ENCODE peak calls at places on chromosomes 6 and 20, in five cellular contexts. F, H, E, I and W are unnamed samples. For H4K20me1, the result is how much of the 10 kb centered on the place peaks cover.

GRCh38 chr6:134873500-134874388 is 76.2 kb downstream of the ALDH8A1 start:
- DNase-seq in F (no peak), I (no peak), H (no peak), E (no peak), W (no peak)

GRCh38 chr6:64439274-64439673 is 803.7 kb downstream of the PHF3 start:
- DNase-seq in I (no peak), H (no peak), E (no peak), F (no peak), W (no peak)

GRCh38 chr6:42547407-42548329 is 16.2 kb upstream of the UBR2 start:
- DNase-seq in F (peak), I (peak), E (peak), H (peak), W (peak)

GRCh38 chr20:45776931-45777330 is 14.8 kb downstream of the WFDC3 start:
- DNase-seq in E (no peak), F (no peak), H (no peak), I (no peak), W (no peak)

GRCh38 chr6:3748208-3748701 is 3.3 kb downstream of the PXDC1 start:
- DNase-seq in I (peak), F (peak), H (peak), E (peak), W (peak)

GRCh38 chr6:165846123-165846966 is 183.3 kb upstream of the PDE10A start:
- DNase-seq in F (no peak), E (no peak), H (peak), I (no peak), W (no peak)

GRCh38 chr6:122033564-122034181 is 365.8 kb upstream of the HSF2 start:
- DNase-seq in E (peak), H (peak), I (peak), F (peak), W (peak)

GRCh38 chr6:101393291-101394251 is at the start of gene GRIK2:
- DNase-seq in I (no peak), E (peak), H (peak), F (peak), W (no peak)

GRCh38 chr6:95543798-95544197 is 33.5 kb upstream of the MANEA start:
- DNase-seq in H (no peak), F (no peak), I (no peak), E (no peak), W (no peak)

GRCh38 chr20:63538204-63539091 is 1.3 kb upstream of the PTK6 start:
- DNase-seq in I (no peak), F (no peak), H (no peak), E (peak), W (no peak)

GRCh38 chr6:159106627-159107241 is 61.9 kb upstream of the TAGAP start:
- DNase-seq in F (peak), H (peak), E (peak), I (peak), W (peak)

GRCh38 chr20:49987868-49988690 is 5.3 kb downstream of the SNAI1 start:
- DNase-seq in H (peak), E (no peak), F (peak), I (no peak), W (peak)

GRCh38 chr20:49985617-49986016 is 2.8 kb downstream of the SNAI1 start:
- DNase-seq in E (no peak), I (no peak), F (no peak), H (no peak), W (peak)

GRCh38 chr20:49986049-49986448 is 3.3 kb downstream of the SNAI1 start:
- DNase-seq in I (no peak), H (peak), F (no peak), E (no peak), W (peak)

GRCh38 chr20:49985157-49985556 is 2.4 kb downstream of the SNAI1 start:
- DNase-seq in F (no peak), H (peak), E (no peak), I (no peak), W (no peak)

DNA sequence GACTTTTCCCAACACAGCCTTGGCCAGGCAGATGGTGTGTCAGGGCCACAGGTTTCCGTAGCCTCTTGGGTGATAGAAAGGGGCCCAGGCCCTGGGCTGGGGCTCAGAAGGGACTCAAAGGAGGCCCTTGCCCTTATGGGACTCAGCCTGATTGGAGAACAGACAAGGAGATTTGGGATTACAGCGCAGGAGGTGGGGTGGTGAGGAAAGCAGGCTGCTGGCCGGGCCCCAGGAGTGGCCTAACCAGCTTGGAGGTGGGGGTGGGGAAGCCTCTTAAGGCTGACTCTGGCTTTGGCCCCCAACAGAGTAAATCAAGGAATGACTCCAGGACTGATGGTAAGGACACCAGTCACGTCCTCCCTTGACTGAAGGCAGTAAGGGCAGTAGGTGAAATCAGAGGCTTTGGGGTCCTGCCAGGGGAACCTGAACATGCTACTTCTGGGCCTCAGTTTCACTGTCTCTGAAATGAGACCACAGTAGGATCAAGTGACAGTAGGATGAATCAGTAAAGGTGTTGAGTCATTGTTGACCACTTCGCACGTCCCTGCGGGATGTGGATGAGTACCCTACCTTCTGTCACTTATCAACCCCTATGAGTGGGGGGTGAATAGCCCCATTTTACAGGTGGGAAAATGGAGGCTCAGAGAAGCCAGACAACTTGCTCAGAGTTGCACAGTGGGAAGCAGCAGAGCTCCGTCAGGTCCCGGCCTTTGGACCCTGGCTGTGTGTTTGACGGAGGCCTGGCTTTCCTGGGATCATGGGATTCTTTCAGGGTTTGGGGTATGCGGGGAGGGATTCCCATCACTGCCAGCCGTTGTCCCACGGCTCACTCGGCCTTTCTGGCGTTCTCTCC is 4.5 kb downstream of the SNAI1 start:
- DNase-seq in I (no peak), E (no peak), H (peak), F (peak), W (peak)
- H3K4me3 ChIP-seq in I (no peak), E (no peak), H (peak), F (no peak), W (no peak)

GRCh38 chr20:39630215-39630614 is 668.1 kb downstream of the DHX35 start:
- DNase-seq in I (no peak), E (no peak), H (no peak), F (no peak), W (no peak)

GRCh38 chr20:39633689-39634088 is 671.5 kb downstream of the DHX35 start:
- DNase-seq in E (no peak), H (no peak), I (no peak), F (no peak), W (no peak)

GRCh38 chr20:39631557-39631956 is 669.4 kb downstream of the DHX35 start:
- DNase-seq in F (peak), H (peak), E (no peak), I (no peak), W (no peak)

GRCh38 chr20:39632757-39633156 is 670.6 kb downstream of the DHX35 start:
- DNase-seq in F (no peak), E (no peak), H (no peak), I (no peak), W (no peak)

GRCh38 chr20:39632176-39632575 is 670.0 kb downstream of the DHX35 start:
- DNase-seq in F (no peak), H (no peak), E (no peak), I (no peak), W (no peak)
- H4K20me1 ChIP-seq in F (under half), H (under half), E (under half), I (under half), W (under half)

DNA sequence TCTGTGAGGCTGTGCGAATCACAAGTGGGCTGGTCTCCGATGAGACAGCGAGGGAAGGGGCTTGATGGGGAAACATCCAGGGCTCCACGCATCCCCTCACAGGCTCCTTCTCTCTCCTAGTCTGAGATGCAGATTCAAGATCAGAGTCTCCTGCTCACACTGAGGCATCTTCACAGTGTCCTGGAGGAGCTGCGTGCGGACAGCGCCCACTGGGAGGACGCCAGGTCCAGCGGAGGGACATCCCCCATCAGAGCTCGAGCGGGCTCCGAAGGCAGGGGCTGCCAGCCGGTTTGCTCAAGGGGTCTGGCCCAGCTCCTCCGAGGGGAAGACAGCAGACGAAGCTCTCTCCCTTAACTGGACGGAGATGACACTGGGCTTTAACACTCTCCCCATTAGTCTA is 3.5 kb downstream of the C20orf202 start:
- DNase-seq in F (no peak), E (no peak), I (no peak), H (peak), W (no peak)
- H3K4me3 ChIP-seq in F (no peak), E (no peak), I (no peak), H (peak), W (no peak)

GRCh38 chr6:20408851-20409250 is 7.2 kb downstream of the E2F3 start:
- DNase-seq in F (no peak), H (no peak), E (no peak), I (no peak), W (no peak)
- H4K20me1 ChIP-seq in F (half or more), H (under half), E (half or more), I (under half), W (half or more)